ENCODE peak calls at places on chromosomes 5 and 9, in four cellular contexts. F, Z, H and C are unnamed samples.

GRCh38 chr5:128378196-128378595 is 159.8 kb downstream of the FBN2 start:
- DNase-seq in F (no peak), Z (no peak), H (no peak), C (no peak)

GRCh38 chr5:94385767-94386166 is 232.6 kb downstream of the KIAA0825 start:
- DNase-seq in H (no peak), F (no peak), Z (no peak), C (no peak)

GRCh38 chr5:144195443-144195842 is 24.8 kb downstream of the KCTD16 start:
- DNase-seq in Z (no peak), H (no peak), F (no peak), C (no peak)

GRCh38 chr9:19934301-19934868 is 145.5 kb upstream of the SLC24A2 start:
- DNase-seq in F (no peak), H (no peak), Z (no peak), C (no peak)

GRCh38 chr5:141821430-141821925 is 56.7 kb downstream of the PCDH1 start:
- DNase-seq in H (peak), F (no peak), Z (no peak), C (no peak)

GRCh38 chr5:122101636-122102285 is 23.7 kb upstream of the LOX start:
- DNase-seq in Z (no peak), H (no peak), F (no peak), C (no peak)

GRCh38 chr9:73402081-73403028 is 250.7 kb downstream of the ANXA1 start:
- DNase-seq in Z (no peak), F (no peak), H (no peak), C (no peak)

GRCh38 chr9:21777701-21778100 is 24.7 kb upstream of the MTAP start:
- DNase-seq in F (no peak), Z (no peak), H (no peak), C (no peak)

GRCh38 chr5:120358949-120359348 is 105.2 kb upstream of the PRR16 start:
- DNase-seq in H (no peak), F (no peak), Z (no peak), C (no peak)

GRCh38 chr9:136923881-136924280 is 20.7 kb downstream of the FBXW5 start:
- DNase-seq in Z (no peak), F (no peak), H (no peak), C (no peak)

GRCh38 chr9:137136261-137136925 is 2.6 kb upstream of the GRIN1 start:
- DNase-seq in F (no peak), Z (no peak), H (no peak), C (no peak)

GRCh38 chr9:111959468-111959941 is 62.9 kb downstream of the UGCG start:
- DNase-seq in H (peak), Z (no peak), F (no peak), C (no peak)

GRCh38 chr9:73714294-73714693 is 562.6 kb downstream of the ANXA1 start:
- DNase-seq in H (no peak), F (no peak), Z (no peak), C (no peak)

GRCh38 chr9:134693641-134694367 is 52.2 kb downstream of the COL5A1 start:
- DNase-seq in F (no peak), H (no peak), Z (no peak), C (no peak)

GRCh38 chr5:33118761-33119415 is 321.9 kb upstream of the TARS1 start:
- DNase-seq in F (no peak), H (no peak), Z (no peak), C (no peak)

GRCh38 chr5:67636091-67636490 is 439.5 kb upstream of the CD180 start:
- DNase-seq in H (no peak), Z (no peak), F (no peak), C (no peak)

GRCh38 chr5:132759114-132760042 is 12.2 kb downstream of the CCNI2 start:
- DNase-seq in H (no peak), Z (no peak), F (no peak), C (no peak)

GRCh38 chr5:148957591-148958202 is 105.2 kb downstream of the SH3TC2 start:
- DNase-seq in Z (no peak), F (peak), H (no peak), C (peak)

GRCh38 chr9:114005371-114006154 is 72.5 kb downstream of the AMBP start:
- DNase-seq in F (no peak), H (no peak), Z (no peak), C (no peak)

GRCh38 chr9:79766091-79766490 is 194.3 kb downstream of the TLE4 start:
- DNase-seq in Z (no peak), H (no peak), F (no peak), C (no peak)

GRCh38 chr5:38535281-38535750 is 21.1 kb downstream of the LIFR start:
- DNase-seq in F (no peak), H (no peak), Z (no peak), C (no peak)

GRCh38 chr5:116876240-116876840 is 301.7 kb upstream of the SEMA6A start:
- DNase-seq in H (no peak), Z (no peak), F (no peak), C (no peak)

GRCh38 chr5:78377056-78377717 is 16.8 kb downstream of the SCAMP1 start:
- DNase-seq in H (no peak), F (no peak), Z (no peak), C (no peak)

GRCh38 chr9:17635115-17635890 is 56.4 kb downstream of the SH3GL2 start:
- DNase-seq in H (no peak), Z (no peak), F (no peak), C (no peak)

GRCh38 chr9:7402704-7403389 is 396.7 kb downstream of the DMAC1 start:
- DNase-seq in H (no peak), Z (no peak), F (no peak), C (no peak)

GRCh38 chr9:22469928-22470544 is 23.4 kb downstream of the DMRTA1 start:
- DNase-seq in Z (no peak), H (peak), F (no peak), C (peak)

GRCh38 chr9:120434532-120434931 is 145.4 kb downstream of the CDK5RAP2 start:
- DNase-seq in Z (no peak), F (no peak), H (no peak), C (no peak)

GRCh38 chr9:121288874-121289553 is 21.1 kb downstream of the GSN start:
- DNase-seq in F (no peak), Z (no peak), H (no peak), C (no peak)

GRCh38 chr5:171680485-171680884 is 105.1 kb upstream of the SMIM23 start:
- DNase-seq in F (no peak), H (no peak), Z (no peak), C (no peak)

GRCh38 chr5:94785111-94785510 is 166.6 kb downstream of the SLF1 start:
- DNase-seq in H (no peak), F (no peak), Z (no peak), C (no peak)

GRCh38 chr5:72505026-72505425 is 2.2 kb downstream of the ZNF366 start:
- DNase-seq in F (no peak), Z (no peak), H (no peak), C (no peak)

GRCh38 chr9:18976368-18977238 is 56.4 kb downstream of the SAXO1 start:
- DNase-seq in F (no peak), Z (no peak), H (peak), C (no peak)